ENCODE peak calls at places on chromosomes 12 and 14, in ten cellular contexts. I, T, M, O, N, W, P, R, S and G are unnamed samples.

GRCh38 chr14:30610719-30611388 is 11.3 kb upstream of the SCFD1 start:
- DNase-seq in I (peak), T (peak), M (peak), O (peak), N (no peak), W (no peak), P (no peak), R (peak), S (peak), G (peak)

GRCh38 chr12:10409387-10409786 is at the start of gene KLRC4:
- DNase-seq in I (no peak), T (no peak), M (no peak), O (no peak), N (no peak), W (no peak), P (no peak), R (no peak), S (peak), G (peak)

GRCh38 chr12:87667378-87667777 is 361.8 kb downstream of the C12orf50 start:
- DNase-seq in I (no peak), T (no peak), M (no peak), O (no peak), N (no peak), W (no peak), P (no peak), R (no peak), S (peak), G (peak)

GRCh38 chr14:58637391-58638230 is at the start of gene DACT1:
- DNase-seq in I (peak), T (peak), M (peak), O (peak), N (peak), W (peak), P (peak), R (peak), S (peak), G (peak)

GRCh38 chr14:106513302-106513701 is 986.9 kb downstream of the TMEM121 start:
- DNase-seq in I (no peak), T (no peak), M (no peak), O (no peak), N (no peak), W (no peak), P (no peak), R (no peak), S (no peak), G (no peak)

GRCh38 chr14:61489527-61489926 is 168.1 kb downstream of the PRKCH start:
- DNase-seq in I (no peak), T (no peak), M (no peak), O (no peak), N (no peak), W (no peak), P (no peak), R (no peak), S (no peak), G (no peak)

GRCh38 chr14:70890842-70891442 is 16.3 kb upstream of the PCNX1 start:
- DNase-seq in I (no peak), T (no peak), M (no peak), O (no peak), N (no peak), W (no peak), P (no peak), R (no peak), S (no peak), G (no peak)

GRCh38 chr12:1574863-1575254 is 19.5 kb downstream of the FBXL14 start:
- DNase-seq in I (no peak), T (no peak), M (no peak), O (no peak), N (no peak), W (no peak), P (no peak), R (no peak), S (no peak), G (no peak)

GRCh38 chr12:64618953-64619590 is 8.8 kb downstream of the RASSF3 start:
- DNase-seq in I (no peak), T (no peak), M (no peak), O (no peak), N (no peak), W (no peak), P (no peak), R (no peak), S (no peak), G (peak)

GRCh38 chr14:100679707-100680438 is 46.8 kb upstream of the DLK1 start:
- DNase-seq in I (no peak), T (no peak), M (peak), O (no peak), N (no peak), W (no peak), P (no peak), R (peak), S (no peak), G (peak)

GRCh38 chr12:7079826-7080125 is 12.5 kb downstream of the C1R start:
- DNase-seq in I (no peak), T (no peak), M (no peak), O (no peak), N (no peak), W (no peak), P (no peak), R (no peak), S (no peak), G (peak)

GRCh38 chr14:103057028-103057371 is 349 bp downstream of the CDC42BPB start:
- DNase-seq in I (no peak), T (no peak), M (peak), O (no peak), N (no peak), W (no peak), P (no peak), R (no peak), S (peak), G (no peak)

GRCh38 chr12:21894792-21895392 is 46.3 kb downstream of the ABCC9 start:
- DNase-seq in I (no peak), T (no peak), M (no peak), O (no peak), N (no peak), W (no peak), P (no peak), R (no peak), S (no peak), G (peak)

GRCh38 chr14:60974070-60974469 is 6.8 kb downstream of the TRMT5 start:
- DNase-seq in I (no peak), T (no peak), M (no peak), O (no peak), N (no peak), W (no peak), P (no peak), R (no peak), S (no peak), G (no peak)

GRCh38 chr12:91023326-91024004 is 18.7 kb upstream of the EPYC start:
- DNase-seq in I (no peak), T (no peak), M (no peak), O (no peak), N (no peak), W (no peak), P (no peak), R (no peak), S (no peak), G (peak)

GRCh38 chr14:90419200-90419599 is 22.4 kb downstream of the CALM1 start:
- DNase-seq in I (peak), T (peak), M (peak), O (peak), N (no peak), W (no peak), P (no peak), R (peak), S (no peak), G (peak)

GRCh38 chr14:75559451-75560187 is 18.8 kb upstream of the FLVCR2 start:
- DNase-seq in I (no peak), T (no peak), M (no peak), O (no peak), N (no peak), W (no peak), P (no peak), R (no peak), S (no peak), G (peak)

GRCh38 chr12:104090685-104091084 is 26.4 kb downstream of the HCFC2 start:
- DNase-seq in I (no peak), T (no peak), M (no peak), O (no peak), N (no peak), W (no peak), P (no peak), R (no peak), S (no peak), G (no peak)

GRCh38 chr12:132413931-132414588 is 75.9 kb upstream of the FBRSL1 start:
- DNase-seq in I (no peak), T (no peak), M (no peak), O (no peak), N (no peak), W (peak), P (no peak), R (no peak), S (no peak), G (no peak)

GRCh38 chr14:74965770-74966153 is 10.4 kb upstream of the PGF start:
- DNase-seq in I (no peak), T (no peak), M (no peak), O (peak), N (no peak), W (no peak), P (no peak), R (no peak), S (no peak), G (peak)

GRCh38 chr12:10140001-10140400 is 10.0 kb upstream of the CLEC7A start:
- DNase-seq in I (no peak), T (no peak), M (peak), O (no peak), N (no peak), W (peak), P (peak), R (no peak), S (peak), G (peak)